ENCODE peak calls at places on chromosomes 4 and X, in four cellular contexts. P is ovary, N is A673, G is psoas muscle. J is an unnamed sample.

GRCh38 chr4:16136321-16136720 is 52.5 kb upstream of the PROM1 start:
- DNase-seq in P (no peak), N (no peak), G (no peak), J (no peak)

GRCh38 chr4:1202526-1203378 is 30.4 kb upstream of the SPON2 start:
- DNase-seq in P (peak; percentile 33), N (no peak), G (peak; percentile 16), J (no peak)

GRCh38 chrX:32041181-32041580 is 969.3 kb upstream of the FTHL17 start:
- DNase-seq in P (no peak), N (no peak), G (no peak), J (no peak)

GRCh38 chr4:182339246-182339645 is 96.0 kb downstream of the TENM3 start:
- DNase-seq in P (no peak), N (no peak), G (no peak), J (no peak)

GRCh38 chr4:67556426-67556825 is 2.1 kb upstream of the STAP1 start:
- DNase-seq in P (no peak), N (peak; percentile 17), G (no peak), J (no peak)

GRCh38 chrX:130285069-130285620 is 16.4 kb upstream of the ZNF280C start:
- DNase-seq in P (no peak), N (no peak), G (no peak), J (no peak)

GRCh38 chr4:69849969-69850368 is 10.0 kb downstream of the SULT1E1 start:
- DNase-seq in P (no peak), N (no peak), G (no peak), J (no peak)

GRCh38 chr4:133148690-133149363 is at the start of gene PCDH10:
- DNase-seq in P (peak; percentile 94), N (peak; percentile 96), G (peak; percentile 86), J (peak; percentile 84)

GRCh38 chr4:159267023-159267939 is 164.4 kb downstream of the RAPGEF2 start:
- DNase-seq in P (no peak), N (no peak), G (no peak), J (no peak)

GRCh38 chr4:151407466-151408379 is 1.3 kb upstream of the FHIP1A start:
- DNase-seq in P (peak; percentile 46), N (no peak), G (peak; percentile 24), J (peak; percentile 16)

GRCh38 chr4:119559044-119559647 is 69.5 kb downstream of the PDE5A start:
- DNase-seq in P (no peak), N (peak; percentile 60), G (no peak), J (no peak)

GRCh38 chr4:119152741-119153140 is 17.1 kb downstream of the MYOZ2 start:
- DNase-seq in P (no peak), N (peak; percentile 10), G (no peak), J (no peak)

GRCh38 chrX:21295246-21295820 is 78.9 kb upstream of the CNKSR2 start:
- DNase-seq in P (no peak), N (no peak), G (no peak), J (no peak)

GRCh38 chrX:84192006-84192405 is 4.0 kb upstream of the RPS6KA6 start:
- DNase-seq in P (no peak), N (no peak), G (no peak), J (no peak)

GRCh38 chr4:153207561-153207960 is 3.3 kb downstream of the TRIM2 start:
- DNase-seq in P (no peak), N (no peak), G (peak; percentile 33), J (peak; percentile 36)

GRCh38 chrX:124415115-124415798 is 68.9 kb downstream of the SH2D1A start:
- DNase-seq in P (no peak), N (no peak), G (no peak), J (no peak)

GRCh38 chr4:90580271-90580825 is 453.2 kb downstream of the CCSER1 start:
- DNase-seq in P (no peak), N (no peak), G (no peak), J (no peak)

DNA sequence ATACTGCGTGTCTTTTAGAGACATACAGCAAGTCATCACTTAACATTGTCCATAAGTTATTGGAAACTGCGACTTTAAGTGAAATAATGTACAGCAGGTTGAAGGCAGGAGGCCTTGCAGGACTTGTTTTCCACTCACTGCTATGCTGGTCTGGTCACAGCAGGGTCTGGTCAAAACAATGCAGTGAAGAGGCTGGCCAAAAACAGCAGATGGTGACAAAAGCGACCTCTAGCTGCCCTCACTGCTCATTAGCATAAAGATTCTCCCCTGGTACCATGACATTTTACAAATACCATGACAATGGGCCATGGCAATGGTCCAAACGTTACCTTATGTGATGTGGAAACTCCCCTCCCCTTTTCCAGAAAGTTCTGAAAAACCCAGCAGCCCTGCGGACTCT is 1283.6 kb downstream of the FSTL5 start:
- DNase-seq in P (no peak), N (no peak), G (no peak), J (no peak)
- TF ChIP-seq CTCF in P (no peak), N (no peak), G (no peak), J (no peak)

GRCh38 chr4:3300198-3300671 is 7.4 kb downstream of the RGS12 start:
- DNase-seq in P (no peak), N (no peak), G (no peak), J (no peak)
- H3K4me1 ChIP-seq in P (peaks cover 13% of the 10 kb centered on the region), N (peaks cover 34% of the 10 kb centered on the region), G (peaks cover 27% of the 10 kb centered on the region), J (peaks cover 56% of the 10 kb centered on the region)

DNA sequence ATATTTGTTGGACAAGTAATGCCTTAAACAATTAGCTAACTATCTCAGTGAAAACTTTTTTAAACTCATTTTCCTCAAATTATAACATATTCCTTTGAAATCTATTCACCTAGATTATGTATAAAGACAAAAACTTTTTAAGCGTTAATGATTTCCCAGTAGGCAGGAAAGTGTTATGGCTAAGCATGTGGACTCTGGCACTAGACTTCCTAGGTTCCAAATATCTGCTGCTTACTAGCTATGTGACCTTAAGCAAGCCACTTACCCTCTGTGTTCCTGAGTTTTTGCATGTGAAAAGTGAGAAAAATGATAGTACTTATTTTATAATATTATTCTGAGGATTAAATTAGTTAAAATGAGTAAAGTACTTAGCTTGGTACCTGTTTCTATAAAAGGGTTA is 301.8 kb downstream of the STPG2 start:
- DNase-seq in P (no peak), N (no peak), G (no peak), J (no peak)
- TF ChIP-seq CTCF in P (no peak), N (no peak), G (no peak), J (no peak)

GRCh38 chr4:104418313-104418712 is 76.4 kb downstream of the CXXC4 start:
- DNase-seq in P (no peak), N (no peak), G (no peak), J (no peak)
- H3K4me1 ChIP-seq in P (no peaks in the 10 kb centered on the region), N (peaks cover 7% of the 10 kb centered on the region), G (no peaks in the 10 kb centered on the region), J (no peaks in the 10 kb centered on the region)

GRCh38 chr4:112645541-112646329 is 8.8 kb downstream of the LARP7 start:
- DNase-seq in P (no peak), N (no peak), G (no peak), J (no peak)
- TF ChIP-seq CTCF in P (no peak), N (no peak), G (no peak), J (no peak)

DNA sequence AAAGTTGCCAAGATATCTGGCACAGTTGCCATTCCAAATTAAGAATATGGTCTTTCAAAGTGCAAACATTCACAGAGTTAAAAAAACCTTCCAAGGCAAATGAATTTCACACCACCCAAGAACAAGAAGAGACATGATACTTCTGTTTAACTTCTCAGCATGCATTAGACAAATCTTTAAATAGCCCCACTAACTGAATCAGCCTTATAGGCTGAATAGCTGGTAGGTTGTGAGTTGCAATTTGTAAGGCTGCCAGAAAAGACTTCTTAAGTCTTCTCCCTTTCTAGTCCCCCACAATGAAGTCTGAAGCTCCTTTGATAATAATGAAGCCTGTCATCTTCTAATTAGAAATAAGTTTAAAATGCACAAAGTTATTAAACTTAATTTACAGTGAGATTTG is 95.6 kb downstream of the MAPK10 start:
- DNase-seq in P (no peak), N (peak; percentile 7), G (no peak), J (no peak)
- H3K4me1 ChIP-seq in P (no peaks in the 10 kb centered on the region), N (no peaks in the 10 kb centered on the region), G (no peaks in the 10 kb centered on the region), J (no peaks in the 10 kb centered on the region)

GRCh38 chrX:51862920-51863319 is 30.5 kb upstream of the MAGED1 start:
- DNase-seq in P (no peak), N (no peak), G (no peak), J (no peak)

GRCh38 chrX:51857159-51857733 is 36.2 kb upstream of the MAGED1 start:
- DNase-seq in P (no peak), N (no peak), G (no peak), J (no peak)

GRCh38 chrX:51866156-51866555 is 27.3 kb upstream of the MAGED1 start:
- DNase-seq in P (no peak), N (no peak), G (no peak), J (no peak)

GRCh38 chrX:51855698-51856097 is 37.7 kb upstream of the MAGED1 start:
- DNase-seq in P (no peak), N (no peak), G (no peak), J (no peak)

DNA sequence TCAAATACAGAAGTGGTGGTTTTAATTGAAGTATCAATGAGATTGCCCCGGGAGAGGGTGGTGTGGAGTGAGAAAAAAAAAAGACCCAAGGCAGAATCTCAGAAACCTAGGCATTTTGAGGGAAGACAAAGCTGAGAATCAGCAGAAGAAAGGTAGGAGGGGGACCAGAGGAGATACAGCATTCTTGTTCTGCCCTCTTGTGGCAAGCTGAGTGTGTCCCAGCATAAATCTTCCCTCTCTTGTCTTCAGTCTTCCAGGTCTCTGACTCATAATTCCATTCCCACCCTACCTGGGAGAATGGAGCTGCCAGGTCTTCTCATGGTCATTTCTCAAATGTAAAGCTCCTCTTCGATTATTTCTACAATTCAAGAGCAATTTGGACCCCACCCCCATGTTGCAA is 32.7 kb upstream of the MAGED1 start:
- DNase-seq in P (no peak), N (peak; percentile 55), G (no peak), J (no peak)
- TF ChIP-seq CTCF in P (no peak), N (peak; percentile 64), G (peak; percentile 36), J (peak; percentile 58)

DNA sequence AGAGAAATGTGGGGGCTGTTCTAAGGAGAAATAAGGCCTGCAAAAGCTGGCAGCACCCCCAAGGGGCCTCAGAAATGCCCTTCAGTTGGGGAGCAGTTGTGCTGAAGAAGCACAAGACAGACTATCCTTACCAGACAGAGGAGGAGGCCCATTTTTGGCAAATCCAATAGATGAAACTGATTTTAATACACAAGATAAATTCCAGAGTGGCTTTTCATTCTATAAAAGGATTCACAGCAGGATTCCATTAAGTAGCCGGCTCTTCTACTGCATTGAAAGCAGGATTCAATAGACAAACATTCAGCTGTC is 8.1 kb downstream of the SEPTIN6 start:
- DNase-seq in P (no peak), N (peak; percentile 59), G (no peak), J (no peak)
- H3K4me1 ChIP-seq in P (no peaks in the 10 kb centered on the region), N (peaks cover 27% of the 10 kb centered on the region), G (no peaks in the 10 kb centered on the region), J (peaks cover 24% of the 10 kb centered on the region)

GRCh38 chrX:113422323-113422722 is 581.7 kb upstream of the AMOT start:
- DNase-seq in P (no peak), N (no peak), G (no peak), J (no peak)
- TF ChIP-seq CTCF in P (no peak), N (no peak), G (no peak), J (no peak)

J was measured in left ventricle myocardium inferior.